ENCODE peak calls at places on chromosome 14, in eight cellular contexts. H, Z, S, O, X, U, I and M are unnamed samples.

GRCh38 chr14:97359391-97359790 is 562.2 kb downstream of the VRK1 start:
- DNase-seq in I (no peak), X (no peak), U (no peak), Z (no peak), H (no peak), O (no peak), S (no peak), M (no peak)

GRCh38 chr14:74618078-74618952 is 6.3 kb upstream of the LTBP2 start:
- DNase-seq in I (peak), X (peak), U (peak), Z (no peak), H (no peak), S (peak), O (peak), M (no peak)

GRCh38 chr14:32361674-32362073 is 32.6 kb downstream of the AKAP6 start:
- DNase-seq in I (no peak), H (no peak), X (no peak), Z (no peak), S (no peak), U (no peak), O (no peak), M (no peak)

GRCh38 chr14:96066976-96067375 is 27.8 kb downstream of the C14orf132 start:
- DNase-seq in S (no peak), H (peak), O (peak), X (no peak), Z (no peak), I (no peak), U (no peak), M (no peak)

GRCh38 chr14:67221248-67221981 is 19.8 kb upstream of the PALS1 start:
- DNase-seq in S (peak), H (no peak), X (peak), O (no peak), I (no peak), U (no peak), Z (no peak), M (no peak)

GRCh38 chr14:91229743-91230200 is 14.7 kb downstream of the GPR68 start:
- DNase-seq in U (no peak), S (no peak), H (no peak), O (no peak), X (peak), I (no peak), Z (no peak), M (peak)

GRCh38 chr14:54754623-54755386 is 147.8 kb downstream of the GCH1 start:
- DNase-seq in O (no peak), I (no peak), S (no peak), U (no peak), X (no peak), H (no peak), Z (peak), M (no peak)

GRCh38 chr14:55274760-55275159 is 3.5 kb downstream of the FBXO34 start:
- DNase-seq in S (no peak), H (no peak), Z (no peak), I (no peak), O (no peak), U (no peak), X (peak), M (no peak)

GRCh38 chr14:38627163-38627562 is 371.3 kb upstream of the CLEC14A start:
- DNase-seq in O (no peak), U (no peak), I (no peak), H (peak), X (no peak), Z (no peak), S (no peak), M (no peak)

GRCh38 chr14:52314521-52315354 is 626 bp downstream of the PTGER2 start:
- DNase-seq in X (peak), Z (peak), H (no peak), I (no peak), S (no peak), O (peak), U (peak), M (peak)

GRCh38 chr14:56002316-56002715 is 115.9 kb upstream of the PELI2 start:
- DNase-seq in H (no peak), Z (no peak), X (peak), O (no peak), U (no peak), S (peak), I (no peak), M (no peak)

GRCh38 chr14:103385994-103386491 is 828 bp downstream of the MARK3 start:
- DNase-seq in H (no peak), S (no peak), U (peak), O (no peak), I (no peak), X (peak), Z (peak), M (no peak)

GRCh38 chr14:105470163-105470811 is 4.3 kb upstream of the CRIP2 start:
- DNase-seq in I (no peak), U (no peak), S (no peak), O (no peak), H (no peak), Z (no peak), X (no peak), M (no peak)
- TF ChIP-seq CTCF in I (no peak), U (no peak), S (no peak), O (no peak), H (no peak), Z (no peak), X (no peak), M (no peak)

GRCh38 chr14:20836668-20837338 is 34.2 kb upstream of the RNASE1 start:
- DNase-seq in U (no peak), S (peak), I (no peak), X (peak), O (peak), H (no peak), Z (no peak), M (no peak)
- TF ChIP-seq CTCF in U (peak), S (peak), I (peak), X (peak), O (peak), H (peak), Z (peak), M (no peak)

DNA sequence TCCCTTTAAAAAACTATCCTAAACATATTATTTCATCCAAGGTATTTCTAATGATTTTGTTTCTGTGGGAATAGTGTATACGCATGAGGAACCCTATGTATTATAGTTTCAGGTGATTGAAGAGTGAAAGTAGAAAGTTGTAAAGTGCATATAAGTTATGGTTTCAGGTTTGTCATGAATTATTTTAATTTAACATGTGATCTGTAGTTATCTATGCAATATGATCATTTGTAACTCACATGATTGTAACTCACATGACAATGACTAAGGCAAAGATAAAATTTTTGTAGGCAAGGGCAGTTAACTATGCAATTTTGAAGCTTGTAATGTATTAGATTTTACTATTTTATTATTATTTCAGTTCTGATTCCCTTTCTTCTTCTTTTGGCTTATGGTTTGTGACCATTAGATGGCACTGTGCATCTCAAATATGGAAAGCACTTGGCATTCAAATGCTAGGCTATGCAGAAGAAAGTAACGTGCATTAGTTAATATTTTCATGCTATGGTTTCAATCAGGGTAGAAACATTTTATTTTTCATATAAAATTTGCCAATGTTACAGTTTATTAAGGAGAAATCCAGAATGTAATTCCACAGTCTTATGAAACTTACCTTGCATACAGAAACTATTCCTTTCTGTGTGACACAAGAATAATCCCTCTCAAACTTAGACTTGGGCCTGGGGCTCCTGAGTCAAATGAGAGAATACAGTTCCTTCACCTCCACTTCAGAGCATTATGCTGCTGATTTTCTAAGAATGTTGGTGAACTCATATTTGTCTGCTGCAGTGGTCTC is 15.8 kb upstream of the TMEM30B start:
- DNase-seq in U (no peak), I (no peak), S (peak), O (no peak), Z (no peak), X (peak), H (no peak), M (peak)
- TF ChIP-seq CTCF in U (peak), I (peak), S (peak), O (peak), Z (peak), X (peak), H (peak), M (peak)

GRCh38 chr14:63633801-63634200 is 7.9 kb downstream of the WDR89 start:
- DNase-seq in H (no peak), X (no peak), O (no peak), U (no peak), I (no peak), S (no peak), Z (no peak), M (no peak)

GRCh38 chr14:63632932-63633514 is 8.6 kb downstream of the WDR89 start:
- DNase-seq in H (no peak), U (no peak), O (no peak), X (peak), Z (no peak), I (no peak), S (peak), M (peak)
- TF ChIP-seq CTCF in H (peak), U (peak), O (peak), X (peak), Z (peak), I (peak), S (peak), M (peak)

GRCh38 chr14:78029471-78030372 is 140.5 kb upstream of the NRXN3 start:
- DNase-seq in I (no peak), Z (peak), O (peak), U (no peak), H (no peak), X (no peak), S (no peak), M (no peak)
- TF ChIP-seq CTCF in I (no peak), Z (peak), O (peak), U (no peak), H (no peak), X (peak), S (no peak), M (no peak)

GRCh38 chr14:36233217-36233616 is 56.7 kb upstream of the PTCSC3 start:
- DNase-seq in U (no peak), H (no peak), O (no peak), I (no peak), Z (no peak), S (no peak), X (no peak), M (no peak)
- TF ChIP-seq CTCF in U (no peak), H (no peak), O (no peak), I (no peak), Z (no peak), S (no peak), X (no peak), M (no peak)

GRCh38 chr14:76307786-76308780 is 67.9 kb upstream of the ESRRB start:
- DNase-seq in Z (no peak), H (no peak), O (peak), X (no peak), U (no peak), S (no peak), I (no peak), M (no peak)

GRCh38 chr14:76311410-76311758 is 64.6 kb upstream of the ESRRB start:
- DNase-seq in H (no peak), Z (no peak), S (no peak), O (peak), I (no peak), X (no peak), U (no peak), M (no peak)

GRCh38 chr14:76312821-76313220 is 63.1 kb upstream of the ESRRB start:
- DNase-seq in S (no peak), H (no peak), O (peak), I (no peak), U (no peak), X (no peak), Z (no peak), M (no peak)

GRCh38 chr14:76313303-76313702 is 62.6 kb upstream of the ESRRB start:
- DNase-seq in U (no peak), H (no peak), S (no peak), O (no peak), X (no peak), Z (no peak), I (no peak), M (no peak)

GRCh38 chr14:76309572-76310551 is 66.1 kb upstream of the ESRRB start:
- DNase-seq in X (no peak), O (peak), U (peak), H (no peak), Z (no peak), S (no peak), I (no peak), M (no peak)
- TF ChIP-seq CTCF in X (no peak), O (peak), U (peak), H (no peak), Z (no peak), S (no peak), I (no peak), M (no peak)

DNA sequence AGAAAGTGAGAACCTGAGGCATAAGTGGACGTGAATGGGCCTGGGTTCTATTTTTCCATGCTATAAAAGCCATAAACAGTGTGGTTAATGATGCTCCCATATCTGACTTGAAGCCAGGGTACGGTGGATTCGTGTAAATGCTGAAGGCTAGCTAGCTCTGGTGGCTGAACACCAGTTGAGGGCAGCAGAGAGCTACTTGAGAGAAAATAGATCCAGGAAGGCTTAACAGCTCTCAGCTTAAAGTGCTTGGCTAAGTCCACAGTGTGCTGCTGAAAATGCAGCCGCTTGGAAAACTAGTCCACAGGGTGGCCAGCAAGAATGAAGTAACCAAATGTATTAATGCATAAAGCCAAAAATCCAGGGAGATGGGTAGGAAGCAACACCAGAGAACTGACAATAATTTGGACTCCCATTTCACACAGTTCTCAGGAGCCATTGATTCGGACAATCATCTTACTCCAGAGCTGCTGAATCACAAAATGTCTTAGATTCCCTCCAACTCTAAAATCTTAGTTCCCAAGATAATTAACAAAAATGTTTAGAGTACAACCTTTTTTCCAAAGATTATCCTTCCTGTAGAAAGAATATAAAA is 15.0 kb upstream of the FOXG1 start:
- DNase-seq in Z (peak), S (peak), I (no peak), O (peak), X (peak), U (no peak), H (no peak), M (peak)
- TF ChIP-seq CTCF in Z (peak), S (peak), I (peak), O (peak), X (peak), U (no peak), H (peak), M (peak)

GRCh38 chr14:64800000-64800399 is 79.7 kb downstream of the SPTB start:
- DNase-seq in S (peak), U (no peak), I (no peak), Z (no peak), H (no peak), O (peak), X (peak), M (no peak)
- TF ChIP-seq CTCF in S (peak), U (peak), I (peak), Z (peak), H (peak), O (peak), X (peak), M (no peak)

DNA sequence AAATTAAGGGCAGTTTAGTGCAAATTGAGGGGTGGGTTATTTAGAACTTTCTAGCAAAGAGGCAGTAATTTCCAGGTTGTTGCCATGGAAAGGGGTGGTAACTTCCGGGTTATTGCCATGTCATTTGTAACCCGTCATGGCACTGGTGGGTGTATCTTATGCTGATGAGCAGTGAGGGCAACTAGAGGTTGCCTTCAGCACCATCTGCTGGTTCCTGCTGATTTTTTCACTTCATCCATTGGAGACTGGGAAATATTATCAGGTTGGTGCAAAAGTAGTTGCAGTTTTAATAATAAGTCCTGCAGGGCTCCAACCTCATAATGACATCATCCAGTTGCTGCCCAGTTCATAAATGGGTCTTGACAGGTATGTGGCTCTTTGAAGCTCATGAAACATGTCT is 24.4 kb upstream of the SERPINA4 start:
- DNase-seq in Z (no peak), O (peak), S (peak), I (no peak), X (no peak), H (no peak), U (no peak), M (no peak)
- TF ChIP-seq CTCF in Z (peak), O (peak), S (no peak), I (no peak), X (peak), H (peak), U (no peak), M (no peak)